ENCODE peak calls at places on chromosomes 6 and 20, in six cellular contexts. K is CD8-positive, alpha-beta T cell; P is ecto neural progenitor cell; O is AG04450; N is type B pancreatic cell; F is T-helper 1 cell. R is an unnamed sample.

GRCh38 chr20:14986026-14986655 is 648.7 kb upstream of the FLRT3 start:
- DNase-seq in K (no peak), P (no peak), O (no peak), N (no peak), F (no peak), R (peak; percentile 89)

GRCh38 chr6:55176958-55177357 is 2.6 kb downstream of the HCRTR2 start:
- DNase-seq in K (no peak), P (no peak), O (no peak), N (no peak), F (no peak), R (no peak)

GRCh38 chr6:42751055-42751454 is 5.2 kb upstream of the TBCC start:
- DNase-seq in K (no peak), P (no peak), O (no peak), N (no peak), F (no peak), R (no peak)

GRCh38 chr20:46963196-46963529 is 68.5 kb downstream of the EYA2 start:
- DNase-seq in K (no peak), P (no peak), O (no peak), N (no peak), F (no peak), R (no peak)

GRCh38 chr20:10550204-10551118 is 115.4 kb downstream of the SLX4IP start:
- DNase-seq in K (no peak), P (no peak), O (no peak), N (no peak), F (no peak), R (no peak)

GRCh38 chr6:8182209-8182845 is 80.0 kb upstream of the EEF1E1 start:
- DNase-seq in K (no peak), P (no peak), O (no peak), N (no peak), F (no peak), R (no peak)

GRCh38 chr6:108966855-108967755 is 118.9 kb downstream of the ARMC2 start:
- DNase-seq in K (no peak), P (peak; percentile 70), O (no peak), N (no peak), F (no peak), R (peak; percentile 41)

GRCh38 chr6:2632943-2633584 is 117.7 kb downstream of the MYLK4 start:
- DNase-seq in K (no peak), P (no peak), O (no peak), N (no peak), F (no peak), R (no peak)

GRCh38 chr6:37406942-37407341 is 26.1 kb upstream of the CMTR1 start:
- DNase-seq in K (no peak), P (no peak), O (no peak), N (no peak), F (no peak), R (no peak)

GRCh38 chr6:161273356-161273751 is 507 bp downstream of the AGPAT4 start:
- DNase-seq in K (peak; percentile 52), P (peak; percentile 72), O (no peak), N (peak; percentile 72), F (peak; percentile 46), R (no peak)

GRCh38 chr6:43050981-43051380 is 2.7 kb downstream of the CUL7 start:
- DNase-seq in K (no peak), P (no peak), O (no peak), N (no peak), F (no peak), R (no peak)

GRCh38 chr6:139981066-139981624 is 606.7 kb upstream of the CITED2 start:
- DNase-seq in K (no peak), P (no peak), O (no peak), N (no peak), F (no peak), R (no peak)

GRCh38 chr20:41618807-41619294 is 674 bp upstream of the CHD6 start:
- DNase-seq in K (no peak), P (no peak), O (no peak), N (no peak), F (no peak), R (peak; percentile 24)

GRCh38 chr6:71419954-71420692 is 131.5 kb downstream of the OGFRL1 start:
- DNase-seq in K (no peak), P (no peak), O (no peak), N (peak; percentile 73), F (no peak), R (peak; percentile 93)

GRCh38 chr6:35919085-35919826 is 1.6 kb downstream of the SRPK1 start:
- DNase-seq in K (no peak), P (no peak), O (no peak), N (no peak), F (no peak), R (no peak)

GRCh38 chr20:18360601-18361000 is 72.3 kb downstream of the ZNF133 start:
- DNase-seq in K (no peak), P (no peak), O (no peak), N (no peak), F (no peak), R (no peak)

GRCh38 chr6:161439093-161439492 is 165.2 kb upstream of the AGPAT4 start:
- DNase-seq in K (no peak), P (no peak), O (peak; percentile 63), N (no peak), F (no peak), R (no peak)

GRCh38 chr6:116764961-116765841 is at the start of gene FAM162B:
- DNase-seq in K (no peak), P (peak; percentile 76), O (no peak), N (peak; percentile 72), F (no peak), R (peak; percentile 89)